ENCODE peak calls at places on chromosomes 2 and 18, in four cellular contexts. J is NCI-H1105, P is endothelial cell of umbilical vein, I is cerebellum. S is an unnamed sample.
A peak's percentile ranks its signal among the peaks of the same experiment; 100 is the strongest.

GRCh38 chr2:171550613-171551012 is 28.3 kb downstream of the CYBRD1 start:
- DNase-seq in J (no peak), P (no peak), I (no peak), S (no peak)

GRCh38 chr2:99481941-99482340 is 7.9 kb downstream of the REV1 start:
- DNase-seq in J (no peak), P (no peak), I (no peak), S (no peak)

GRCh38 chr2:103285354-103285753 is 523.5 kb downstream of the TMEM182 start:
- DNase-seq in J (no peak), P (no peak), I (no peak), S (no peak)

GRCh38 chr18:22265838-22266237 is 96.4 kb downstream of the GATA6 start:
- DNase-seq in J (no peak), P (no peak), I (no peak), S (no peak)

GRCh38 chr2:35463805-35464596 is 891.6 kb upstream of the CRIM1 start:
- DNase-seq in J (no peak), P (no peak), I (no peak), S (no peak)

GRCh38 chr2:109239720-109240119 is 110.7 kb downstream of the SH3RF3 start:
- DNase-seq in J (no peak), P (peak; percentile 86), I (no peak), S (no peak)

GRCh38 chr2:11726384-11726783 is 20.0 kb upstream of the LPIN1 start:
- DNase-seq in J (no peak), P (no peak), I (no peak), S (no peak)

GRCh38 chr2:201403904-201404303 is 46.8 kb upstream of the FLACC1 start:
- DNase-seq in J (peak; percentile 18), P (peak; percentile 66), I (no peak), S (no peak)

GRCh38 chr2:222341328-222341727 is 42.5 kb upstream of the PAX3 start:
- DNase-seq in J (no peak), P (no peak), I (no peak), S (no peak)

GRCh38 chr2:144693179-144693578 is 173.3 kb upstream of the ZEB2 start:
- DNase-seq in J (no peak), P (no peak), I (no peak), S (no peak)

GRCh38 chr18:79604205-79604912 is 75.2 kb upstream of the CTDP1 start:
- DNase-seq in J (no peak), P (no peak), I (no peak), S (no peak)

GRCh38 chr2:134189009-134189717 is 64.7 kb upstream of the MGAT5 start:
- DNase-seq in J (no peak), P (no peak), I (no peak), S (no peak)

GRCh38 chr2:112938904-112939303 is 27.9 kb downstream of the IL37 start:
- DNase-seq in J (no peak), P (no peak), I (no peak), S (no peak)

GRCh38 chr2:171702781-171703556 is 15.7 kb downstream of the DYNC1I2 start:
- DNase-seq in J (no peak), P (peak; percentile 19), I (no peak), S (no peak)

GRCh38 chr18:159933-160332 is 1.6 kb downstream of the USP14 start:
- DNase-seq in J (no peak), P (no peak), I (no peak), S (no peak)

GRCh38 chr2:220930542-220931076 is 641.5 kb downstream of the EPHA4 start:
- DNase-seq in J (no peak), P (no peak), I (no peak), S (no peak)

GRCh38 chr2:169050476-169051240 is 18.7 kb upstream of the DHRS9 start:
- DNase-seq in J (no peak), P (peak; percentile 44), I (no peak), S (no peak)

GRCh38 chr2:37782721-37783438 is 111.4 kb upstream of the CDC42EP3 start:
- DNase-seq in J (no peak), P (no peak), I (no peak), S (no peak)

GRCh38 chr2:143581134-143581533 is 451.9 kb downstream of the ARHGAP15 start:
- DNase-seq in J (no peak), P (no peak), I (no peak), S (no peak)

GRCh38 chr18:58525517-58525916 is 103.4 kb downstream of the ALPK2 start:
- DNase-seq in J (no peak), P (no peak), I (no peak), S (peak; percentile 24)

GRCh38 chr2:196205891-196206408 is 34.6 kb upstream of the STK17B start:
- DNase-seq in J (no peak), P (peak; percentile 58), I (no peak), S (no peak)

GRCh38 chr2:202780514-202781021 is 91.0 kb downstream of the ICA1L start:
- DNase-seq in J (no peak), P (peak; percentile 48), I (no peak), S (no peak)

GRCh38 chr2:127225186-127225960 is 5.3 kb upstream of the CYP27C1 start:
- DNase-seq in J (no peak), P (no peak), I (no peak), S (no peak)

GRCh38 chr2:101733257-101733993 is 35.9 kb downstream of the MAP4K4 start:
- DNase-seq in J (no peak), P (no peak), I (no peak), S (no peak)

GRCh38 chr18:36993068-36993467 is 164.1 kb downstream of the KIAA1328 start:
- DNase-seq in J (no peak), P (peak; percentile 21), I (no peak), S (no peak)

GRCh38 chr2:17617955-17618354 is 77.5 kb downstream of the VSNL1 start:
- DNase-seq in J (no peak), P (no peak), I (no peak), S (no peak)

GRCh38 chr2:113707106-113707505 is 49.3 kb downstream of the SLC35F5 start:
- DNase-seq in J (no peak), P (no peak), I (no peak), S (no peak)

GRCh38 chr18:79533146-79533545 is 137.4 kb downstream of the NFATC1 start:
- DNase-seq in J (no peak), P (no peak), I (no peak), S (no peak)

GRCh38 chr2:231260442-231260841 is 62.0 kb downstream of the ARMC9 start:
- DNase-seq in J (no peak), P (peak; percentile 6), I (no peak), S (no peak)

GRCh38 chr2:226969412-226969811 is 133.6 kb downstream of the RHBDD1 start:
- DNase-seq in J (no peak), P (no peak), I (no peak), S (no peak)

GRCh38 chr2:142868281-142868762 is 9.1 kb upstream of the KYNU start:
- DNase-seq in J (no peak), P (peak; percentile 74), I (no peak), S (no peak)

GRCh38 chr2:148300534-148300933 is 279.6 kb downstream of the MBD5 start:
- DNase-seq in J (no peak), P (no peak), I (no peak), S (no peak)

GRCh38 chr2:187336332-187336731 is 111.7 kb downstream of the CALCRL start:
- DNase-seq in J (no peak), P (no peak), I (no peak), S (no peak)

GRCh38 chr2:20661028-20661980 is 5.6 kb upstream of the GDF7 start:
- DNase-seq in J (peak; percentile 14), P (peak; percentile 80), I (peak; percentile 78), S (no peak)

GRCh38 chr2:237287874-237288273 is 126.1 kb downstream of the COL6A3 start:
- DNase-seq in J (no peak), P (no peak), I (no peak), S (no peak)

GRCh38 chr2:195559431-195559914 is 97.6 kb upstream of the SLC39A10 start:
- DNase-seq in J (no peak), P (no peak), I (no peak), S (no peak)

GRCh38 chr2:111704246-111704645 is 179.7 kb downstream of the ANAPC1 start:
- DNase-seq in J (no peak), P (no peak), I (no peak), S (no peak)

GRCh38 chr2:216404010-216404618 is 8.2 kb upstream of the SMARCAL1 start:
- DNase-seq in J (peak; percentile 5), P (peak; percentile 21), I (no peak), S (peak; percentile 5)

GRCh38 chr2:229910832-229911412 is 10.9 kb downstream of the TRIP12 start:
- DNase-seq in J (no peak), P (peak; percentile 46), I (no peak), S (no peak)